ENCODE peak calls at places on chromosomes 3 and 15, in ten cellular contexts. V, N, O, L, C, J, E, W, B and H are unnamed samples.

GRCh38 chr15:42931702-42932486 is 11.3 kb upstream of the TTBK2 start:
- DNase-seq in V (no peak), N (no peak), O (no peak), L (no peak), C (no peak), J (no peak), E (no peak), W (no peak), B (no peak), H (no peak)

GRCh38 chr3:115961390-115961789 is 338.1 kb downstream of the GAP43 start:
- DNase-seq in V (no peak), N (no peak), O (no peak), L (no peak), C (no peak), J (no peak), E (no peak), W (no peak), B (no peak), H (no peak)

GRCh38 chr15:63600001-63600645 is 2.9 kb downstream of the FBXL22 start:
- DNase-seq in V (no peak), N (no peak), O (peak), L (peak), C (no peak), J (peak), E (peak), W (peak), B (no peak), H (no peak)

GRCh38 chr3:28308196-28308595 is 40.3 kb upstream of the ZCWPW2 start:
- DNase-seq in V (no peak), N (no peak), O (no peak), L (no peak), C (peak), J (no peak), E (no peak), W (no peak), B (no peak), H (no peak)

GRCh38 chr15:91694829-91695205 is 158.7 kb upstream of the SLCO3A1 start:
- DNase-seq in V (no peak), N (no peak), O (peak), L (no peak), C (peak), J (no peak), E (no peak), W (peak), B (no peak), H (no peak)

GRCh38 chr3:16060358-16060852 is 114.1 kb upstream of the GALNT15 start:
- DNase-seq in V (no peak), N (peak), O (peak), L (peak), C (peak), J (no peak), E (peak), W (peak), B (no peak), H (no peak)

GRCh38 chr15:31353931-31354330 is 27.3 kb downstream of the KLF13 start:
- DNase-seq in V (no peak), N (no peak), O (no peak), L (no peak), C (no peak), J (peak), E (peak), W (no peak), B (peak), H (no peak)

GRCh38 chr15:25670025-25670554 is 193.0 kb downstream of the ATP10A start:
- DNase-seq in V (no peak), N (no peak), O (peak), L (peak), C (peak), J (peak), E (peak), W (peak), B (no peak), H (no peak)

GRCh38 chr3:58492385-58492970 is 582 bp downstream of the KCTD6 start:
- DNase-seq in V (peak), N (no peak), O (no peak), L (no peak), C (no peak), J (no peak), E (no peak), W (no peak), B (no peak), H (no peak)

GRCh38 chr3:4926892-4927291 is 52.3 kb upstream of the BHLHE40 start:
- DNase-seq in V (no peak), N (no peak), O (no peak), L (no peak), C (no peak), J (no peak), E (no peak), W (no peak), B (no peak), H (no peak)

GRCh38 chr3:101561630-101562328 is at the start of gene TRMT10C:
- DNase-seq in V (peak), N (peak), O (peak), L (peak), C (peak), J (peak), E (peak), W (peak), B (peak), H (peak)

GRCh38 chr3:37237252-37237651 is 62.9 kb upstream of the LRRFIP2 start:
- DNase-seq in V (no peak), N (peak), O (no peak), L (no peak), C (peak), J (no peak), E (no peak), W (no peak), B (no peak), H (no peak)

GRCh38 chr3:73669268-73669667 is 44.5 kb upstream of the PDZRN3 start:
- DNase-seq in V (no peak), N (no peak), O (no peak), L (no peak), C (peak), J (no peak), E (no peak), W (no peak), B (no peak), H (no peak)

GRCh38 chr15:91944334-91944733 is 90.8 kb downstream of the SLCO3A1 start:
- DNase-seq in V (no peak), N (no peak), O (no peak), L (no peak), C (no peak), J (no peak), E (no peak), W (no peak), B (no peak), H (no peak)

GRCh38 chr3:45794177-45794560 is 2.2 kb downstream of the SLC6A20 start:
- DNase-seq in V (no peak), N (no peak), O (no peak), L (no peak), C (no peak), J (no peak), E (no peak), W (peak), B (no peak), H (no peak)

GRCh38 chr3:182713743-182714517 is 79.4 kb upstream of the ATP11B start:
- DNase-seq in V (no peak), N (peak), O (no peak), L (peak), C (peak), J (no peak), E (peak), W (no peak), B (no peak), H (no peak)

GRCh38 chr3:86949850-86950249 is 41.1 kb downstream of the VGLL3 start:
- DNase-seq in V (no peak), N (no peak), O (no peak), L (no peak), C (peak), J (no peak), E (no peak), W (no peak), B (no peak), H (no peak)

GRCh38 chr3:53134631-53135232 is 4.5 kb upstream of the RFT1 start:
- DNase-seq in V (peak), N (peak), O (peak), L (peak), C (peak), J (no peak), E (peak), W (peak), B (peak), H (peak)

GRCh38 chr15:52642386-52643361 is 36.5 kb downstream of the ATOSA start:
- DNase-seq in V (no peak), N (peak), O (no peak), L (no peak), C (peak), J (no peak), E (no peak), W (no peak), B (no peak), H (no peak)

GRCh38 chr3:72678892-72679291 is 169.4 kb downstream of the SHQ1 start:
- DNase-seq in V (no peak), N (no peak), O (no peak), L (no peak), C (no peak), J (no peak), E (no peak), W (no peak), B (no peak), H (no peak)

GRCh38 chr3:183857863-183858262 is 26.8 kb downstream of the PARL start:
- DNase-seq in V (no peak), N (no peak), O (no peak), L (no peak), C (peak), J (no peak), E (no peak), W (no peak), B (no peak), H (no peak)

GRCh38 chr15:36449662-36450145 is 129.7 kb upstream of the CDIN1 start:
- DNase-seq in V (no peak), N (no peak), O (no peak), L (no peak), C (peak), J (no peak), E (no peak), W (no peak), B (no peak), H (no peak)

GRCh38 chr15:60901647-60902046 is 327.5 kb downstream of the RORA start:
- DNase-seq in V (peak), N (no peak), O (no peak), L (no peak), C (no peak), J (no peak), E (no peak), W (no peak), B (no peak), H (no peak)

GRCh38 chr15:87207945-87208580 is 1048.5 kb downstream of the NTRK3 start:
- DNase-seq in V (no peak), N (peak), O (no peak), L (no peak), C (peak), J (no peak), E (no peak), W (no peak), B (no peak), H (no peak)

GRCh38 chr3:20043398-20043797 is 3.2 kb downstream of the KAT2B start:
- DNase-seq in V (no peak), N (no peak), O (peak), L (no peak), C (peak), J (peak), E (peak), W (peak), B (peak), H (peak)

GRCh38 chr3:148631124-148631903 is 66.4 kb upstream of the AGTR1 start:
- DNase-seq in V (no peak), N (no peak), O (no peak), L (peak), C (no peak), J (no peak), E (no peak), W (no peak), B (no peak), H (no peak)

GRCh38 chr3:102178817-102179216 is 256.0 kb upstream of the ZPLD1 start:
- DNase-seq in V (no peak), N (no peak), O (no peak), L (no peak), C (no peak), J (no peak), E (no peak), W (no peak), B (no peak), H (no peak)

GRCh38 chr15:63475670-63476069 is 28.7 kb upstream of the USP3 start:
- DNase-seq in V (no peak), N (no peak), O (no peak), L (no peak), C (no peak), J (no peak), E (no peak), W (no peak), B (no peak), H (no peak)

GRCh38 chr15:75727851-75728715 is 15.4 kb upstream of the CSPG4 start:
- DNase-seq in V (no peak), N (peak), O (peak), L (peak), C (no peak), J (peak), E (peak), W (no peak), B (peak), H (peak)